ENCODE peak calls at places on chromosomes 1 and 21, in five cellular contexts. A, Y, D, M and P are unnamed samples.

GRCh38 chr1:157311730-157312269 is 173.6 kb upstream of the ETV3 start:
- DNase-seq in A (no peak), Y (no peak), D (no peak), M (no peak), P (no peak)

GRCh38 chr1:37393585-37394120 is 80.7 kb upstream of the ZC3H12A start:
- DNase-seq in A (no peak), Y (no peak), D (no peak), M (no peak), P (no peak)

GRCh38 chr1:53661496-53661895 is 77.5 kb downstream of the GLIS1 start:
- DNase-seq in A (no peak), Y (peak), D (no peak), M (no peak), P (no peak)

GRCh38 chr1:150577557-150578277 is 1.7 kb downstream of the MCL1 start:
- DNase-seq in A (no peak), Y (no peak), D (peak), M (peak), P (no peak)

GRCh38 chr1:54798206-54798605 is 2.9 kb downstream of the TTC22 start:
- DNase-seq in A (no peak), Y (no peak), D (no peak), M (no peak), P (no peak)

GRCh38 chr1:81654147-81654546 is 146.6 kb upstream of the ADGRL2 start:
- DNase-seq in A (no peak), Y (no peak), D (no peak), M (no peak), P (no peak)

GRCh38 chr21:38669186-38669585 is 136.5 kb upstream of the ETS2 start:
- DNase-seq in A (no peak), Y (no peak), D (peak), M (peak), P (peak)

GRCh38 chr1:162548170-162548569 is 13.4 kb upstream of the UAP1 start:
- DNase-seq in A (no peak), Y (no peak), D (no peak), M (peak), P (peak)

GRCh38 chr1:234879157-234880080 is 249.2 kb downstream of the TOMM20 start:
- DNase-seq in A (no peak), Y (no peak), D (no peak), M (no peak), P (no peak)